ENCODE peak calls at places on chromosomes 1 and 21, in five cellular contexts. K, L, C, I and X are unnamed samples.

GRCh38 chr1:112713466-112714312 is 1.4 kb downstream of the PPM1J start:
- DNase-seq in K (no peak), L (no peak), C (peak), I (no peak), X (peak)

GRCh38 chr1:93749487-93749886 is 67.8 kb upstream of the BCAR3 start:
- DNase-seq in K (no peak), L (no peak), C (no peak), I (no peak), X (no peak)

GRCh38 chr1:183764981-183765380 is 39.9 kb upstream of the RGL1 start:
- DNase-seq in K (peak), L (no peak), C (no peak), I (peak), X (no peak)

GRCh38 chr1:7393141-7393540 is 378.0 kb upstream of the VAMP3 start:
- DNase-seq in K (no peak), L (no peak), C (no peak), I (no peak), X (no peak)

GRCh38 chr1:77341195-77341594 is 59.4 kb downstream of the AK5 start:
- DNase-seq in K (no peak), L (no peak), C (no peak), I (no peak), X (no peak)

GRCh38 chr1:207990455-207990854 is 79.5 kb upstream of the CD34 start:
- DNase-seq in K (no peak), L (no peak), C (no peak), I (no peak), X (no peak)

GRCh38 chr1:118947003-118947765 is 41.0 kb downstream of the TBX15 start:
- DNase-seq in K (no peak), L (no peak), C (no peak), I (no peak), X (no peak)

GRCh38 chr1:24923485-24924113 is 6.5 kb downstream of the RUNX3 start:
- DNase-seq in K (no peak), L (no peak), C (no peak), I (no peak), X (no peak)

GRCh38 chr1:10803971-10804820 is 7.8 kb upstream of the CASZ1 start:
- DNase-seq in K (no peak), L (no peak), C (peak), I (no peak), X (peak)

GRCh38 chr21:34669149-34669879 is 520 bp downstream of the CLIC6 start:
- DNase-seq in K (no peak), L (no peak), C (peak), I (no peak), X (no peak)